ENCODE peak calls at places on chromosomes 3 and 15, in four cellular contexts. U is GM12891, E is K562, B is GM12878. W is an unnamed sample.

GRCh38 chr3:132083583-132084372 is 49.0 kb upstream of the CPNE4 start:
- DNase-seq in U (no peak), E (no peak), B (no peak), W (no peak)

GRCh38 chr15:43792761-43793493 is 807 bp downstream of the SERF2 start:
- DNase-seq in U (no peak), E (peak; percentile 72), B (no peak), W (peak; percentile 31)

GRCh38 chr3:160098261-160098908 is 109.8 kb downstream of the IL12A start:
- DNase-seq in U (no peak), E (no peak), B (no peak), W (no peak)

GRCh38 chr15:91919014-91919534 is 65.6 kb downstream of the SLCO3A1 start:
- DNase-seq in U (no peak), E (no peak), B (no peak), W (no peak)

GRCh38 chr15:32966512-32966911 is 228.0 kb downstream of the FMN1 start:
- DNase-seq in U (no peak), E (no peak), B (no peak), W (no peak)

GRCh38 chr15:33559207-33559890 is 248.6 kb downstream of the RYR3 start:
- DNase-seq in U (no peak), E (no peak), B (no peak), W (no peak)

GRCh38 chr3:40847571-40847992 is 322.8 kb downstream of the ZNF621 start:
- DNase-seq in U (no peak), E (no peak), B (no peak), W (no peak)

GRCh38 chr3:150599611-150600297 is 3.4 kb upstream of the SELENOT start:
- DNase-seq in U (no peak), E (peak; percentile 71), B (no peak), W (peak; percentile 25)

GRCh38 chr15:77819841-77820728 is 187.4 kb upstream of the LINGO1 start:
- DNase-seq in U (peak; percentile 44), E (peak; percentile 71), B (no peak), W (no peak)

GRCh38 chr3:46947981-46948791 is 28.4 kb downstream of the CCDC12 start:
- DNase-seq in U (no peak), E (peak; percentile 91), B (no peak), W (peak; percentile 87)

GRCh38 chr3:90091557-90091956 is 984.1 kb downstream of the EPHA3 start:
- DNase-seq in U (no peak), E (peak; percentile 4), B (no peak), W (peak; percentile 1)

GRCh38 chr15:57485869-57486268 is 105.8 kb upstream of the MYZAP start:
- DNase-seq in U (no peak), E (no peak), B (no peak), W (no peak)

GRCh38 chr3:112860898-112861297 is 14.2 kb upstream of the CD200R1L start:
- DNase-seq in U (no peak), E (peak; percentile 23), B (no peak), W (no peak)

GRCh38 chr15:48705381-48705780 is 59.9 kb upstream of the FBN1 start:
- DNase-seq in U (no peak), E (no peak), B (no peak), W (no peak)

GRCh38 chr15:90558182-90558581 is 28.5 kb downstream of the CRTC3 start:
- DNase-seq in U (no peak), E (peak; percentile 76), B (no peak), W (no peak)

GRCh38 chr3:185961675-185962232 is 23.9 kb upstream of the TRA2B start:
- DNase-seq in U (no peak), E (no peak), B (no peak), W (no peak)

GRCh38 chr3:107431048-107431297 is 53.7 kb downstream of the CCDC54 start:
- DNase-seq in U (peak; percentile 12), E (no peak), B (no peak), W (no peak)

GRCh38 chr3:133991637-133992036 is 38.1 kb downstream of the SLCO2A1 start:
- DNase-seq in U (no peak), E (no peak), B (no peak), W (peak; percentile 92)

GRCh38 chr3:17195192-17195611 is 310.4 kb downstream of the PLCL2 start:
- DNase-seq in U (peak; percentile 7), E (no peak), B (peak; percentile 79), W (peak; percentile 13)

GRCh38 chr3:12483364-12483763 is 916 bp upstream of the TSEN2 start:
- DNase-seq in U (no peak), E (peak; percentile 46), B (no peak), W (no peak)

GRCh38 chr3:55065331-55065730 is 137.5 kb upstream of the LRTM1 start:
- DNase-seq in U (no peak), E (no peak), B (no peak), W (no peak)

GRCh38 chr3:18447720-18448119 is 22.6 kb upstream of the SATB1 start:
- DNase-seq in U (no peak), E (no peak), B (no peak), W (no peak)

GRCh38 chr15:92747047-92747446 is 91.5 kb upstream of the FAM174B start:
- DNase-seq in U (no peak), E (peak; percentile 17), B (no peak), W (no peak)

DNA sequence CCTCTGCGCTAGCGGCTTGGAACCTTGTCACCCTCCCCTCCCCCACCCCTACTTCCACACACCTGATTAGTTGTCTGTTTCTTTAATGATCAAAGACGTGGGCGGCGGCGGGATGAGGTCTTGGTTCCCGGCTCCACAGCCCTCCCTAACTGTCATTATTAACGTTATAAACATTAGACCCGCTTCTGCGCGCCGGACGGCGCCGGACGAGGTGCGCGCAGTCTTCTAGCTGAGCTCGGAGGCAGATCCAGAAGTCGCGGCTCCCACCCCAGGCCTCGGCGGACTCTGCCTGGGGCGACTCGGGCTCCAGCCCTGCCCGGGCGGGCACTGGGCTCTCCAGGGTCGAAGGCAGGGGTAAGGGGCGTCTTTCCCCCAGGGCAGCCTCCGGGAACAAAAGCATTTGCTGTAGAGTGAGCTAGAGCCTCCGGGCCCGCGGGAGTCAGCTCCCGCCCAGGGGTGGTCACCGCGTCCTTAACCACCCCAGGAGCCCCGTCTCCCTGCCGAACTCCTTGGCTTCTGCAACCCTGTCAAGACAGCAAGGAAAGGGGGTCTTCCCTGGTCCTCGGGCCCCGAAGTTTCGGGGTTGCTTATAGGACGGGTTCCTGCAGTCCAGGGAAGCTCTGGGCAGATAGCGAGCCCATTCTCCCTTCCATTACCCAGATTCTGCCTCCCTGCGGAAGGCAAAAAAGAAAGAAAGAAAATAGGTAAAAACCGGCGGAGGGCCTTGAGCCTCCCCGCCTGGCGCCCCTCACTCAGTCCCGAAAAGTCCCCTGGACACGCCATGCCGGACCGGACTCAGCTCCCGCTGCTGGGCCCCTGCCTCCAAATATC is 2.2 kb upstream of the ISLR2 start:
- DNase-seq in U (no peak), E (no peak), B (no peak), W (no peak)
- TF ChIP-seq SPI1 in U (no peak), E (no peak), B (no peak), W (no peak)

DNA sequence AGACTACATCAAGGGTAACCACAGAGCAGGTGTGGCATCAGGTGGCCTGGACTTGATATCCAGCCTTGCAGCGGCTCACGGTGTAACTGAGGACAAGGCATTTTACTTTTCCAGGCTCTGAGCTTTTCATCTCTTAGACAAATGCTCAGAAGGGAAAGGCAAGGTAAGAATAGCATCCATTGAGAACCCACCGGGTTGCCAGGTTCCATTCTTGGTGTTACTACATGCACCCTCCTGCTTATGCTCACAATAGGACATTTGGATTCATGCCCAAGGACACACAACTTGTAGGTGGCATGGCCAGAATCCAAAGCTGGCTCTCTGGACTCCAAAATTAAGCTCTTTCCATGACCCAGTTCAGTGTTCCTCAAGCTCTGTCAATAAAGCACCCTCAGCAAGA is 85.5 kb downstream of the CCNL1 start:
- DNase-seq in U (no peak), E (no peak), B (no peak), W (no peak)
- TF ChIP-seq SPI1 in U (no peak), E (no peak), B (no peak), W (no peak)

DNA sequence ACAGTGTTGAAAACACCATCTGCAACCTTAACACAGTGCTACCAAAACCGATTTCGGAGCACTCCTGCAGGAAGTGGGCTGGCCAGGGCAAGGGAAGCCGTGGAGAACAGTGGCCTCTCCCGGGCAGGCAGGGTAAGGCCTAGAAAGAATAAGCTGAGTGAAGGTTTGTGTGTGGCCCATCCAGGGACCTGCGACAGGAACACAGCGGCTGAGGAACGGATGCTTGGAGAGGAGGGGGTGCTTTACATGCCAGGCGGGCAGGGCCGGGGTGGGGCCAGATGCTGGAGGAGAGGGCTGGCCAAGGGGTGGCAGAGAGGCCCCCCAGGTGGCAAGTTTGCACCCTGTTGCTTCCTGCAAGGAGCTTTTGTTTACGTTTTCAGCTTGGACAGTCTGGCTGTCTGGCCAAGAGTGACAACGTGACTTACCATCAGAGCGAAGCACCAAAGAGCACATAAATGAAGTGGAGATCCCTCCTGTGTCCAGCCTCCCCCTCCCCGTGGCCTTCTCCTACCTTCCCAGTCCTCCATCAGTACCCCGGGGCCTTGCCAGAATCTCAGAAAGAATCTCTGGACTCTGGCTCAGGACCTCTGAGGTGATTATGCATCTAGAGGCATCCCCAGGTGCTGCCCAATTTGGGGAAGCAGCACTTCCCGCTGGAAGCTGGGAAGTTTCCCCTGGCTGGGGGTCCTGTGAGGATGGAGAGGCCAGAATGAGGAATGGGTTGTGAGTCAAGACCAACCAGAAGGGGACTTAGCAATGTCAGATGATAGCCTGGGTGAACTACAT is 156.4 kb downstream of the PGPEP1L start:
- DNase-seq in U (no peak), E (peak; percentile 27), B (no peak), W (peak; percentile 57)
- TF ChIP-seq SPI1 in U (peak; percentile 1), E (peak; percentile 17), B (peak; percentile 7), W (peak; percentile 33)

DNA sequence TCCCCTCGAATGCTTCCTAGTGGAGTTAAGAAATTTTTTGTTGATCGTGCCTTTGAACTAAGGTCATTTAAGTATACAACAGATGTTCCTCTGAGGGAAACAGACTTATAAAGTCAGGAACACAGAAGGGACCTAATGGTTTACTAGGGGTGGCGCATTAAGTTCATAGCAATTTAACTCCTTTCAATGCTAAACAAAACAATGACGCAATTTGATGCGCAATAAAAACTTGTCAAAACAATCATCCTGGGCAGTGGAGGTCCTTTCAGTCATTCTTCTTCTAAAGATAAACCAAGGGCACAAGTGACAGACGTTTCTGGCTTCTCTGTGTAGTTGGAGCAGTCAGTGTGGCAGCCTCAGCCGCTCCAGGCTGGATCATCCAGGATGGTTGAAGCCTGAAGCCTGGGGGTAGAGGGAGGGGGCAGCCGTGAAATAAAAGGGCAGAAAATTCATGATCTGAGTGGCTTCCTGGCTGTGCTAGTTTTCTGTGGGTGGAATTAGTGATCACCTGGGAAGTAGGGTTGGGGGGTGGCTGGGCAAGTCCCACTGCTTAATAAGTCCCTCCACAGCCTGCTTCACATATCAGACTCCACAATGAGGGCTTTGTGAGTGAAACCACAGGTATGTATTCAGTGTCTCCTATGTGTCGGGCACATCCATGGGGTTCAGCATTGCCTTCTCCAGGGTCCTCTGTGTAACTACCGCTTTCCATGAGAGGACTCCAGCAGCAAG is 50.7 kb upstream of the MRPS22 start:
- DNase-seq in U (no peak), E (no peak), B (no peak), W (no peak)
- TF ChIP-seq SPI1 in U (no peak), E (no peak), B (no peak), W (no peak)

GRCh38 chr3:144003051-144003450 is 31.4 kb downstream of the DIPK2A start:
- DNase-seq in U (no peak), E (no peak), B (no peak), W (no peak)

GRCh38 chr3:143998266-143998665 is 26.6 kb downstream of the DIPK2A start:
- DNase-seq in U (no peak), E (no peak), B (no peak), W (peak; percentile 3)
- TF ChIP-seq SPI1 in U (peak; percentile 83), E (no peak), B (peak; percentile 84), W (peak; percentile 22)

GRCh38 chr3:137815251-137815650 is 51.1 kb downstream of the SOX14 start:
- DNase-seq in U (no peak), E (no peak), B (no peak), W (no peak)
- TF ChIP-seq SPI1 in U (no peak), E (no peak), B (no peak), W (no peak)

W was measured in HL-60.